ENCODE peak calls at places on chromosomes 7 and 10, in five cellular contexts. S, N, L, V and C are unnamed samples.

GRCh38 chr7:18667466-18667865 is 171.9 kb downstream of the HDAC9 start:
- DNase-seq in S (no peak), N (no peak), L (no peak), V (peak), C (peak)

GRCh38 chr7:26637610-26638009 is 226.8 kb downstream of the SKAP2 start:
- DNase-seq in S (no peak), N (no peak), L (no peak), V (no peak), C (no peak)

GRCh38 chr7:49878627-49879026 is 105.2 kb downstream of the VWC2 start:
- DNase-seq in S (no peak), N (no peak), L (no peak), V (no peak), C (no peak)

GRCh38 chr7:28364082-28364481 is 48.2 kb upstream of the CREB5 start:
- DNase-seq in S (no peak), N (peak), L (no peak), V (no peak), C (no peak)

GRCh38 chr10:74875966-74876365 is 49.6 kb downstream of the KAT6B start:
- DNase-seq in S (no peak), N (no peak), L (no peak), V (no peak), C (no peak)

GRCh38 chr10:44978570-44979280 is at the start of gene DEPP1:
- DNase-seq in S (no peak), N (peak), L (peak), V (peak), C (peak)

GRCh38 chr10:98638920-98639319 is 192.2 kb upstream of the HPS1 start:
- DNase-seq in S (no peak), N (no peak), L (no peak), V (no peak), C (no peak)

GRCh38 chr10:5560142-5560843 is 35.5 kb downstream of the CALML3 start:
- DNase-seq in S (no peak), N (no peak), L (no peak), V (no peak), C (no peak)

GRCh38 chr10:49539320-49539885 is 482 bp upstream of the ERCC6 start:
- DNase-seq in S (no peak), N (no peak), L (peak), V (peak), C (peak)

GRCh38 chr10:22103701-22104100 is 100.2 kb upstream of the DNAJC1 start:
- DNase-seq in S (no peak), N (peak), L (no peak), V (no peak), C (no peak)

GRCh38 chr7:48154792-48155413 is 16.4 kb upstream of the ABCA13 start:
- DNase-seq in S (no peak), N (peak), L (no peak), V (peak), C (peak)

GRCh38 chr10:95430231-95430951 is 130.8 kb downstream of the SORBS1 start:
- DNase-seq in S (no peak), N (peak), L (no peak), V (peak), C (peak)

GRCh38 chr7:74627699-74628411 is 29.7 kb upstream of the GTF2I start:
- DNase-seq in S (no peak), N (peak), L (no peak), V (no peak), C (no peak)

GRCh38 chr10:121831777-121832176 is 96.1 kb downstream of the ATE1 start:
- DNase-seq in S (no peak), N (no peak), L (no peak), V (no peak), C (no peak)

GRCh38 chr7:6590645-6591110 is 857 bp downstream of the INTS15 start:
- DNase-seq in S (no peak), N (no peak), L (no peak), V (no peak), C (no peak)

GRCh38 chr7:90706067-90706716 is 110.1 kb downstream of the CDK14 start:
- DNase-seq in S (no peak), N (no peak), L (no peak), V (no peak), C (no peak)

GRCh38 chr10:72694476-72695369 is 2.8 kb downstream of the MCU start:
- DNase-seq in S (no peak), N (peak), L (no peak), V (peak), C (peak)

GRCh38 chr7:107995184-107996071 is 7.5 kb downstream of the LAMB1 start:
- DNase-seq in S (no peak), N (no peak), L (no peak), V (no peak), C (peak)

GRCh38 chr7:102313997-102314780 is 27.5 kb downstream of the SH2B2 start:
- DNase-seq in S (no peak), N (no peak), L (no peak), V (no peak), C (no peak)

GRCh38 chr7:102318482-102318971 is 31.9 kb downstream of the SH2B2 start:
- DNase-seq in S (no peak), N (no peak), L (no peak), V (no peak), C (peak)

GRCh38 chr7:128906001-128906765 is 4.3 kb downstream of the KCP start:
- DNase-seq in S (no peak), N (no peak), L (no peak), V (no peak), C (no peak)

GRCh38 chr7:32761451-32762320 is 129.9 kb downstream of the KBTBD2 start:
- DNase-seq in S (no peak), N (no peak), L (no peak), V (peak), C (no peak)

GRCh38 chr7:18590744-18591340 is 95.3 kb downstream of the HDAC9 start:
- DNase-seq in S (no peak), N (peak), L (no peak), V (no peak), C (no peak)

GRCh38 chr7:40839881-40840280 is 705.1 kb downstream of the SUGCT start:
- DNase-seq in S (no peak), N (no peak), L (no peak), V (no peak), C (no peak)

GRCh38 chr10:131426530-131426898 is 115.0 kb upstream of the TCERG1L start:
- DNase-seq in S (no peak), N (no peak), L (no peak), V (no peak), C (no peak)

GRCh38 chr7:1377111-1377909 is 82.0 kb downstream of the MICALL2 start:
- DNase-seq in S (no peak), N (no peak), L (no peak), V (no peak), C (peak)
- TF ChIP-seq CTCF in S (no peak), N (no peak), L (no peak), V (no peak), C (no peak)

GRCh38 chr7:155372782-155373358 is 75.2 kb downstream of the INSIG1 start:
- DNase-seq in S (no peak), N (no peak), L (no peak), V (no peak), C (no peak)
- TF ChIP-seq CTCF in S (no peak), N (no peak), L (no peak), V (no peak), C (no peak)

DNA sequence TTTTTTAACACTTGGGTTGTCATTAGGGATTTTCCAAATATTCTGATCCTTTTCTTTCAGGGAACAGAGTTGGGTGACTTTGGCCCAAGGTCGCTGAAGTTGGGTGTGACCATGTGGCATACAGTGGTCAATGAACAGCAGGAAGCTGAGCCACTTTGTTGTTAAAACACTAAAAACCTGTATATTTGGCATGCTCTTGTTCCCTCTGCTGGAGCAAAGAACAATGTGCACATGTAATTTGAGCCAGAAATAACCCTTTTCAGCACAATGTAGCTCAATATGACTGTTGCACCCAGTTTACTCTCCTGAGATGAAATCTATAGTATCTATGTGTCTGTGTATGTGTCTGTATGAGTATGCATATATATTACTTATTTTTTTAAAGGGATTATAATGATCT is 74.9 kb downstream of the ADCYAP1R1 start:
- DNase-seq in S (no peak), N (no peak), L (no peak), V (no peak), C (no peak)
- TF ChIP-seq CTCF in S (no peak), N (no peak), L (no peak), V (peak), C (no peak)

GRCh38 chr7:142331941-142332340 is 74.1 kb upstream of the PRSS58 start:
- DNase-seq in S (no peak), N (no peak), L (no peak), V (no peak), C (no peak)

GRCh38 chr7:142334806-142335205 is 76.9 kb upstream of the PRSS58 start:
- DNase-seq in S (no peak), N (no peak), L (no peak), V (no peak), C (no peak)

GRCh38 chr7:142332421-142332820 is 74.6 kb upstream of the PRSS58 start:
- DNase-seq in S (no peak), N (no peak), L (no peak), V (no peak), C (no peak)

GRCh38 chr7:142337406-142338001 is 79.6 kb upstream of the PRSS58 start:
- DNase-seq in S (no peak), N (no peak), L (no peak), V (no peak), C (no peak)

GRCh38 chr7:142334236-142334635 is 76.4 kb upstream of the PRSS58 start:
- DNase-seq in S (no peak), N (no peak), L (no peak), V (no peak), C (no peak)
- TF ChIP-seq CTCF in S (no peak), N (no peak), L (no peak), V (no peak), C (no peak)

GRCh38 chr10:55174419-55174818 is 373.4 kb upstream of the PCDH15 start:
- DNase-seq in S (no peak), N (no peak), L (no peak), V (no peak), C (peak)
- TF ChIP-seq CTCF in S (no peak), N (no peak), L (no peak), V (no peak), C (peak)

GRCh38 chr7:94666879-94667587 is 11.1 kb upstream of the SGCE start:
- DNase-seq in S (no peak), N (peak), L (no peak), V (no peak), C (no peak)
- TF ChIP-seq CTCF in S (no peak), N (no peak), L (no peak), V (no peak), C (no peak)

DNA sequence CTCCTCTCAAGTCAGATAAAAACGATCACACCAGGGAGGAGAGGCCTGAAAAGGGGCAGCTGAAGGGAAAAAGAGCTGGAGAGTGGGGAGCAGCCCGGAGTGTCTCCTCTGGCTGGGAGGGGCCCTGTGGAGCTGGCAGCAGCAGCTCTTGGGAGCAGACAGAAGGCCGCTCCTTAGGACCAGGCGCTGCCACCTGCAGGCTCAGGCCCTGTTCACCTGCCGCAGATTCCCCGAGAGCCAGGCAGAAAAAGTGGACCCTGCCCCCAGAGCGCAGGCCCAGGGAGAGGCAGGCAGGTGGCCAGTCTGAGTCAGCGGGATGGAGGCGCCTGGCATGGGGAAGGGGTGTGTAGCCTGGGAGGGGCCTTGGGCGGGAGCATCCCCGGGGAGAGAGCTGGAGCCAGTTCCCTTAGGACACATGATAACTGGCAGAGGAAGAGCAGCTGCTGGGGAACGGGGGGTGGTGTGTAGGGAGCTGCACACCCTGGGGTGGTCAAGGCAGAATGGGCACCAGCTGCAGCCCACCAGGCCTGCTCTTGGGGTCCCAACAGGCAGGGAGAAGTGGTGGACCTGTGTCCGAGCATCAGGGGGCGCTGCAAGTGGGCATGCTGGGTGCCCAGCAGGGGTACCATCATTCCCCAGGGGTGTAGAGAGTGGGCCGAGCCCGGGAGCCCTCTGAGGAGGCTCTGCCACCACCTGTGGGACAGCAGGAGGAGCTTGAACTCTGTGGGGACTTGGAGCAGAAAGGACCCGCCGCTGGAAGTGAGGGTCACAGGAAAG is 177.2 kb upstream of the RHEB start:
- DNase-seq in S (no peak), N (no peak), L (peak), V (no peak), C (peak)
- TF ChIP-seq CTCF in S (no peak), N (no peak), L (no peak), V (no peak), C (no peak)

GRCh38 chr7:42143605-42144252 is 93.3 kb downstream of the GLI3 start:
- DNase-seq in S (no peak), N (no peak), L (no peak), V (no peak), C (no peak)
- TF ChIP-seq CTCF in S (no peak), N (no peak), L (no peak), V (no peak), C (no peak)